ENCODE peak calls at places on chromosomes 11 and 22, in six cellular contexts. One of them, this sample, is unnamed.

GRCh38 chr11:109612481-109612880 is 190.5 kb downstream of the C11orf87 start:
- DNase-seq in transverse colon: no peak
- DNase-seq in AG04449: no peak
- DNase-seq in WERI-Rb-1: no peak
- DNase-seq in body of pancreas: no peak
- DNase-seq in fibroblast of lung: no peak
- DNase-seq in this sample: no peak

GRCh38 chr22:40732996-40733292 is 53.7 kb downstream of the MCHR1 start:
- DNase-seq in transverse colon: no peak
- DNase-seq in AG04449: no peak
- DNase-seq in WERI-Rb-1: no peak
- DNase-seq in body of pancreas: no peak
- DNase-seq in fibroblast of lung: no peak
- DNase-seq in this sample: no peak

GRCh38 chr22:24727218-24727851 is 47.2 kb downstream of the PIWIL3 start:
- DNase-seq in transverse colon: no peak
- DNase-seq in AG04449: peak; percentile 16
- DNase-seq in WERI-Rb-1: no peak
- DNase-seq in body of pancreas: no peak
- DNase-seq in fibroblast of lung: peak; percentile 85
- DNase-seq in this sample: no peak

GRCh38 chr11:8030526-8031247 is 43.5 kb downstream of the EIF3F start:
- DNase-seq in transverse colon: no peak
- DNase-seq in AG04449: no peak
- DNase-seq in WERI-Rb-1: no peak
- DNase-seq in body of pancreas: no peak
- DNase-seq in fibroblast of lung: no peak
- DNase-seq in this sample: no peak

GRCh38 chr11:81674211-81674610 is 1059.5 kb downstream of the FAM181B start:
- DNase-seq in transverse colon: no peak
- DNase-seq in AG04449: no peak
- DNase-seq in WERI-Rb-1: no peak
- DNase-seq in body of pancreas: no peak
- DNase-seq in fibroblast of lung: no peak
- DNase-seq in this sample: no peak

GRCh38 chr22:17198188-17199130 is 20.8 kb downstream of the ADA2 start:
- DNase-seq in transverse colon: no peak
- DNase-seq in AG04449: no peak
- DNase-seq in WERI-Rb-1: peak; percentile 33
- DNase-seq in body of pancreas: no peak
- DNase-seq in fibroblast of lung: peak; percentile 40
- DNase-seq in this sample: peak; percentile 74

GRCh38 chr22:22362939-22363338 is 118.4 kb downstream of the VPREB1 start:
- DNase-seq in transverse colon: no peak
- DNase-seq in AG04449: no peak
- DNase-seq in WERI-Rb-1: no peak
- DNase-seq in body of pancreas: no peak
- DNase-seq in fibroblast of lung: no peak
- DNase-seq in this sample: no peak

GRCh38 chr22:20881231-20881630 is 22.4 kb downstream of the SNAP29 start:
- DNase-seq in transverse colon: no peak
- DNase-seq in AG04449: no peak
- DNase-seq in WERI-Rb-1: no peak
- DNase-seq in body of pancreas: no peak
- DNase-seq in fibroblast of lung: peak; percentile 16
- DNase-seq in this sample: no peak

GRCh38 chr11:35147273-35147672 is 8.3 kb downstream of the CD44 start:
- DNase-seq in transverse colon: no peak
- DNase-seq in AG04449: no peak
- DNase-seq in WERI-Rb-1: no peak
- DNase-seq in body of pancreas: no peak
- DNase-seq in fibroblast of lung: no peak
- DNase-seq in this sample: no peak

GRCh38 chr11:8083871-8084281 is 2.9 kb downstream of the TUB start:
- DNase-seq in transverse colon: no peak
- DNase-seq in AG04449: no peak
- DNase-seq in WERI-Rb-1: no peak
- DNase-seq in body of pancreas: no peak
- DNase-seq in fibroblast of lung: no peak
- DNase-seq in this sample: no peak

GRCh38 chr11:65576867-65577755 is 1.3 kb downstream of the EHBP1L1 start:
- DNase-seq in transverse colon: peak; percentile 81
- DNase-seq in AG04449: no peak
- DNase-seq in WERI-Rb-1: no peak
- DNase-seq in body of pancreas: peak; percentile 53
- DNase-seq in fibroblast of lung: peak; percentile 69
- DNase-seq in this sample: no peak

GRCh38 chr11:839875-840617 is 2.3 kb downstream of the POLR2L start:
- DNase-seq in transverse colon: no peak
- DNase-seq in AG04449: no peak
- DNase-seq in WERI-Rb-1: no peak
- DNase-seq in body of pancreas: no peak
- DNase-seq in fibroblast of lung: no peak
- DNase-seq in this sample: no peak

GRCh38 chr11:27370374-27370773 is 7.4 kb upstream of the CCDC34 start:
- DNase-seq in transverse colon: no peak
- DNase-seq in AG04449: no peak
- DNase-seq in WERI-Rb-1: no peak
- DNase-seq in body of pancreas: no peak
- DNase-seq in fibroblast of lung: no peak
- DNase-seq in this sample: no peak

GRCh38 chr22:19292262-19293230 is 1.0 kb upstream of the CLTCL1 start:
- DNase-seq in transverse colon: peak; percentile 18
- DNase-seq in AG04449: no peak
- DNase-seq in WERI-Rb-1: peak; percentile 19
- DNase-seq in body of pancreas: peak; percentile 56
- DNase-seq in fibroblast of lung: no peak
- DNase-seq in this sample: peak; percentile 67

GRCh38 chr22:32199961-32200360 is 4.9 kb downstream of the RFPL2 start:
- DNase-seq in transverse colon: no peak
- DNase-seq in AG04449: no peak
- DNase-seq in WERI-Rb-1: no peak
- DNase-seq in body of pancreas: no peak
- DNase-seq in fibroblast of lung: no peak
- DNase-seq in this sample: no peak

GRCh38 chr11:2999464-2999998 is 7.4 kb upstream of the NAP1L4 start:
- DNase-seq in transverse colon: no peak
- DNase-seq in AG04449: no peak
- DNase-seq in WERI-Rb-1: no peak
- DNase-seq in body of pancreas: no peak
- DNase-seq in fibroblast of lung: no peak
- DNase-seq in this sample: no peak

GRCh38 chr22:27663031-27663367 is 138.6 kb downstream of the MN1 start:
- DNase-seq in transverse colon: no peak
- DNase-seq in AG04449: no peak
- DNase-seq in WERI-Rb-1: no peak
- DNase-seq in body of pancreas: no peak
- DNase-seq in fibroblast of lung: no peak
- DNase-seq in this sample: no peak

GRCh38 chr11:35298369-35298768 is 121.0 kb downstream of the SLC1A2 start:
- DNase-seq in transverse colon: no peak
- DNase-seq in AG04449: no peak
- DNase-seq in WERI-Rb-1: no peak
- DNase-seq in body of pancreas: no peak
- DNase-seq in fibroblast of lung: no peak
- DNase-seq in this sample: no peak

GRCh38 chr11:65288706-65289536 is 25.7 kb upstream of the CDC42EP2 start:
- DNase-seq in transverse colon: no peak
- DNase-seq in AG04449: no peak
- DNase-seq in WERI-Rb-1: peak; percentile 83
- DNase-seq in body of pancreas: peak; percentile 47
- DNase-seq in fibroblast of lung: no peak
- DNase-seq in this sample: no peak

GRCh38 chr11:122847437-122847836 is 9.1 kb downstream of the CRTAM start:
- DNase-seq in transverse colon: no peak
- DNase-seq in AG04449: no peak
- DNase-seq in WERI-Rb-1: no peak
- DNase-seq in body of pancreas: no peak
- DNase-seq in fibroblast of lung: no peak
- DNase-seq in this sample: no peak

GRCh38 chr11:109971184-109971523 is 122.0 kb upstream of the ZC3H12C start:
- DNase-seq in transverse colon: no peak
- DNase-seq in AG04449: peak; percentile 14
- DNase-seq in WERI-Rb-1: no peak
- DNase-seq in body of pancreas: no peak
- DNase-seq in fibroblast of lung: peak; percentile 76
- DNase-seq in this sample: no peak

GRCh38 chr11:43278302-43278956 is 33.4 kb upstream of the API5 start:
- DNase-seq in transverse colon: no peak
- DNase-seq in AG04449: no peak
- DNase-seq in WERI-Rb-1: peak; percentile 20
- DNase-seq in body of pancreas: no peak
- DNase-seq in fibroblast of lung: peak; percentile 19
- DNase-seq in this sample: no peak

GRCh38 chr22:44225091-44225689 is 44.5 kb downstream of the PARVG start:
- DNase-seq in transverse colon: no peak
- DNase-seq in AG04449: no peak
- DNase-seq in WERI-Rb-1: no peak
- DNase-seq in body of pancreas: no peak
- DNase-seq in fibroblast of lung: no peak
- DNase-seq in this sample: peak; percentile 60

GRCh38 chr11:20854214-20854613 is 184.8 kb downstream of the NELL1 start:
- DNase-seq in transverse colon: no peak
- DNase-seq in AG04449: no peak
- DNase-seq in WERI-Rb-1: no peak
- DNase-seq in body of pancreas: no peak
- DNase-seq in fibroblast of lung: no peak
- DNase-seq in this sample: no peak

GRCh38 chr11:28739489-28740280 is 631.5 kb downstream of the METTL15 start:
- DNase-seq in transverse colon: no peak
- DNase-seq in AG04449: no peak
- DNase-seq in WERI-Rb-1: no peak
- DNase-seq in body of pancreas: no peak
- DNase-seq in fibroblast of lung: no peak
- DNase-seq in this sample: no peak

GRCh38 chr11:63917685-63918523 is 940 bp upstream of the RCOR2 start:
- DNase-seq in transverse colon: peak; percentile 62
- DNase-seq in AG04449: no peak
- DNase-seq in WERI-Rb-1: peak; percentile 94
- DNase-seq in body of pancreas: peak; percentile 65
- DNase-seq in fibroblast of lung: no peak
- DNase-seq in this sample: no peak

GRCh38 chr11:128888034-128888985 is 2.8 kb upstream of the KCNJ5 start:
- DNase-seq in transverse colon: no peak
- DNase-seq in AG04449: no peak
- DNase-seq in WERI-Rb-1: peak; percentile 26
- DNase-seq in body of pancreas: peak; percentile 55
- DNase-seq in fibroblast of lung: no peak
- DNase-seq in this sample: no peak

GRCh38 chr11:1604711-1605110 is 3.6 kb downstream of the KRTAP5-3 start:
- DNase-seq in transverse colon: no peak
- DNase-seq in AG04449: no peak
- DNase-seq in WERI-Rb-1: no peak
- DNase-seq in body of pancreas: no peak
- DNase-seq in fibroblast of lung: no peak
- DNase-seq in this sample: no peak

GRCh38 chr11:35539256-35539655 is 13.8 kb upstream of the PAMR1 start:
- DNase-seq in transverse colon: no peak
- DNase-seq in AG04449: no peak
- DNase-seq in WERI-Rb-1: no peak
- DNase-seq in body of pancreas: no peak
- DNase-seq in fibroblast of lung: peak; percentile 47
- DNase-seq in this sample: no peak

GRCh38 chr22:40898850-40899357 is 37.0 kb upstream of the DNAJB7 start:
- DNase-seq in transverse colon: no peak
- DNase-seq in AG04449: no peak
- DNase-seq in WERI-Rb-1: no peak
- DNase-seq in body of pancreas: no peak
- DNase-seq in fibroblast of lung: peak; percentile 58
- DNase-seq in this sample: no peak

DNA sequence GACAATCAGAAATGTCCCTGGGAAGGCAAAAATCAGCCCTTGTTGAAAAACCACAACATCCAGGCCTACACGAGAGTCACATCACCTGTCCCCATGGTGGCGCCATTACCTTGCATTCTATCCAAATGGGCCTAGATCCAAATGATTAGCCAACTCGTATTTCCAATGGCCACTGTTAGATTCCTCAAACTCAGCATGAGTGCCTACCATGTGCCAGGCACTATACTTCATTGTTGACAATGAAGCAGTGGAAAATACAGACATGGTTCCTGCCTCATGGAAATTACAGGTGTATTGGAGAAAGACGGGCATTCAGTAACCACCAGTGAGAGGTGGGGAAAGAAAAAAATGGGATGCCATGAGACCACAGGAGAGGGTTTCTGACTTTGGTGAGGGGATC is 29.8 kb upstream of the CREB3L1 start:
- DNase-seq in transverse colon: peak; percentile 77
- DNase-seq in AG04449: no peak
- DNase-seq in WERI-Rb-1: peak; percentile 68
- DNase-seq in body of pancreas: peak; percentile 85
- DNase-seq in fibroblast of lung: peak; percentile 48
- DNase-seq in this sample: no peak
- TF ChIP-seq CTCF in transverse colon: no peak
- TF ChIP-seq CTCF in AG04449: peak; percentile 5
- TF ChIP-seq CTCF in WERI-Rb-1: peak; percentile 81
- TF ChIP-seq CTCF in body of pancreas: peak; percentile 91
- TF ChIP-seq CTCF in fibroblast of lung: peak; percentile 3
- TF ChIP-seq CTCF in this sample: peak; percentile 63

GRCh38 chr11:61587951-61588695 is 7.2 kb upstream of the SYT7 start:
- DNase-seq in transverse colon: peak; percentile 81
- DNase-seq in AG04449: no peak
- DNase-seq in WERI-Rb-1: peak; percentile 97
- DNase-seq in body of pancreas: peak; percentile 80
- DNase-seq in fibroblast of lung: no peak
- DNase-seq in this sample: no peak
- TF ChIP-seq CTCF in transverse colon: no peak
- TF ChIP-seq CTCF in AG04449: peak; percentile 2
- TF ChIP-seq CTCF in WERI-Rb-1: peak; percentile 33
- TF ChIP-seq CTCF in body of pancreas: peak; percentile 28
- TF ChIP-seq CTCF in fibroblast of lung: peak; percentile 41
- TF ChIP-seq CTCF in this sample: peak; percentile 49

DNA sequence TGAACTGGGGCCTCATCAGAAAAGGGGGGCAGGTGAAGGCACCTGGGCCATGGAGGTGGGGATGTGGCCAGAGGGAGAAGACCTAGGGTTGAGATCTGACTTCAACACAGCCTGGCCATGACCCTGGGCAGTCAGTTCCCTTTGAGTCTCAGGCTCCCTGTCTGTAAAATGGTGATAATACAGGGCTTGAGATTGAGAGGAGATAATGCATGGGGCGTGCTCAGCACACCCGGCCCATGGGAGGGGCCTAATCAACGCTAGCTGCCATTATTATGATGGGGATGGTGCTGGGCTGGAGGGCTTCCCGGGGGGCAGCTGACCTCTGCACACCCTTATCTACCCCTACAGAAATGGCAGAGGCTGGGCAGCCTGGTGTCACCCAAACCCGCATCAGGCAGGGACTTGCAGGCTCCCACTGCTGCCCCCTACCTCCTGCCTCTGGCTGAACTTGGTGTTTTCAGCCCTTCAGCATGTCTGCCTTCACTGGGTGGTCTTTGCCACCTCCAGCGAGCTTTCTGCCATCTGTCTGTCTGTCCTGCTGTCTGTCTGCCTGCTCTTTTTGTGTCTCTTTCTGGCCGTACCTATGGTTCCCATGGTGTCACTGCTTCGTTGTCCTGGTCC is 84.5 kb downstream of the CACNA1I start:
- DNase-seq in transverse colon: no peak
- DNase-seq in AG04449: no peak
- DNase-seq in WERI-Rb-1: peak; percentile 28
- DNase-seq in body of pancreas: no peak
- DNase-seq in fibroblast of lung: no peak
- DNase-seq in this sample: no peak
- TF ChIP-seq CTCF in transverse colon: no peak
- TF ChIP-seq CTCF in AG04449: no peak
- TF ChIP-seq CTCF in WERI-Rb-1: peak; percentile 71
- TF ChIP-seq CTCF in body of pancreas: no peak
- TF ChIP-seq CTCF in fibroblast of lung: no peak
- TF ChIP-seq CTCF in this sample: peak; percentile 29

GRCh38 chr11:31240340-31240904 is 129.1 kb downstream of the DCDC1 start:
- DNase-seq in transverse colon: no peak
- DNase-seq in AG04449: no peak
- DNase-seq in WERI-Rb-1: peak; percentile 48
- DNase-seq in body of pancreas: peak; percentile 15
- DNase-seq in fibroblast of lung: peak; percentile 47
- DNase-seq in this sample: no peak
- TF ChIP-seq CTCF in transverse colon: no peak
- TF ChIP-seq CTCF in AG04449: peak; percentile 31
- TF ChIP-seq CTCF in WERI-Rb-1: peak; percentile 70
- TF ChIP-seq CTCF in body of pancreas: peak; percentile 33
- TF ChIP-seq CTCF in fibroblast of lung: peak; percentile 78
- TF ChIP-seq CTCF in this sample: peak; percentile 82

This sample was measured in type B pancreatic cell.